ENCODE peak calls at places on chromosomes 16 and 17, in six cellular contexts. V is GM04503; O is stimulated activated CD4-positive, alpha-beta T cell treated with anti-CD3 and anti-CD28 coated beads, TNF-alpha, amount 100 ng/mL, for 48 hours; P is NCI-H1105; Q is anterior cingulate cortex; U is CD4-positive, alpha-beta T cell. A is an unnamed sample.

GRCh38 chr17:3845361-3845753 is 689 bp downstream of the NCBP3 start:
- DNase-seq in P (peak), U (no peak), Q (no peak), V (no peak), O (peak), A (no peak)

GRCh38 chr17:69870751-69871199 is 204.2 kb upstream of the KCNJ16 start:
- DNase-seq in P (no peak), Q (no peak), O (no peak), V (peak), U (no peak), A (no peak)

GRCh38 chr17:21457051-21458026 is 81.2 kb downstream of the KCNJ12 start:
- DNase-seq in P (peak), U (peak), O (peak), Q (peak), V (peak), A (peak)

GRCh38 chr16:11093578-11094074 is 149.3 kb downstream of the CLEC16A start:
- DNase-seq in Q (no peak), O (no peak), V (no peak), P (no peak), U (no peak), A (no peak)

GRCh38 chr17:77804796-77805426 is 153.6 kb upstream of the TNRC6C start:
- DNase-seq in O (no peak), V (no peak), P (no peak), Q (no peak), U (no peak), A (no peak)

GRCh38 chr17:35892091-35892637 is 12.0 kb upstream of the CCL5 start:
- DNase-seq in U (no peak), V (no peak), Q (no peak), P (no peak), O (no peak), A (no peak)

GRCh38 chr17:38733315-38734234 is 3.4 kb downstream of the CISD3 start:
- DNase-seq in O (no peak), P (no peak), Q (no peak), V (no peak), U (no peak), A (no peak)

GRCh38 chr16:89324056-89325010 is 106.8 kb downstream of the ZNF778 start:
- DNase-seq in O (peak), V (no peak), U (no peak), Q (no peak), P (no peak), A (no peak)

GRCh38 chr17:8105957-8106398 is 12.3 kb downstream of the ALOXE3 start:
- DNase-seq in P (no peak), U (no peak), Q (no peak), V (no peak), O (no peak), A (no peak)

GRCh38 chr17:47225436-47225858 is 16.3 kb downstream of the MYL4 start:
- DNase-seq in Q (no peak), U (no peak), O (no peak), V (peak), P (no peak), A (no peak)

GRCh38 chr17:27532269-27533067 is 76.2 kb downstream of the KSR1 start:
- DNase-seq in O (no peak), V (no peak), Q (no peak), P (no peak), U (no peak), A (no peak)

GRCh38 chr17:61744252-61744651 is 119.1 kb downstream of the BRIP1 start:
- DNase-seq in O (no peak), P (no peak), U (no peak), V (no peak), Q (no peak), A (no peak)

GRCh38 chr17:1577186-1577585 is 14.6 kb upstream of the PITPNA start:
- DNase-seq in P (no peak), U (no peak), O (no peak), Q (peak), V (peak), A (peak)

GRCh38 chr17:57810740-57811632 is 38.9 kb downstream of the MRPS23 start:
- DNase-seq in Q (no peak), P (peak), U (no peak), O (no peak), V (no peak), A (no peak)